ENCODE peak calls at places on chromosomes 7 and 10, in five cellular contexts. Y, P, K, R and A are unnamed samples.

GRCh38 chr7:79778786-79779382 is 325.4 kb upstream of the MAGI2 start:
- DNase-seq in Y (peak), P (no peak), K (no peak), R (peak), A (no peak)

GRCh38 chr7:38833329-38833728 is 75.7 kb downstream of the VPS41 start:
- DNase-seq in Y (no peak), P (no peak), K (no peak), R (peak), A (no peak)

GRCh38 chr7:115136796-115137443 is 215.0 kb downstream of the MDFIC start:
- DNase-seq in Y (peak), P (no peak), K (no peak), R (no peak), A (no peak)

GRCh38 chr7:32047075-32047474 is 23.1 kb downstream of the PDE1C start:
- DNase-seq in Y (no peak), P (no peak), K (no peak), R (no peak), A (no peak)

GRCh38 chr7:99296471-99296870 is 23.8 kb downstream of the MYH16 start:
- DNase-seq in Y (no peak), P (no peak), K (no peak), R (no peak), A (no peak)

GRCh38 chr7:98217623-98218582 is 6.7 kb downstream of the BHLHA15 start:
- DNase-seq in Y (no peak), P (peak), K (no peak), R (no peak), A (peak)

GRCh38 chr7:26451997-26452396 is 160.3 kb downstream of the SNX10 start:
- DNase-seq in Y (no peak), P (no peak), K (no peak), R (no peak), A (peak)

GRCh38 chr7:23332881-23333612 is 33.9 kb downstream of the MALSU1 start:
- DNase-seq in Y (no peak), P (no peak), K (peak), R (peak), A (no peak)

GRCh38 chr10:65017523-65017922 is 1496.3 kb downstream of the REEP3 start:
- DNase-seq in Y (no peak), P (no peak), K (no peak), R (no peak), A (no peak)

GRCh38 chr10:74738985-74739567 is 87.3 kb upstream of the KAT6B start:
- DNase-seq in Y (no peak), P (no peak), K (peak), R (peak), A (no peak)

GRCh38 chr10:59708816-59709471 is 706 bp downstream of the SLC16A9 start:
- DNase-seq in Y (peak), P (no peak), K (peak), R (peak), A (peak)

GRCh38 chr10:132305654-132306340 is 2.0 kb downstream of the STK32C start:
- DNase-seq in Y (no peak), P (no peak), K (no peak), R (no peak), A (no peak)

GRCh38 chr7:138245682-138246081 is 169.4 kb downstream of the AKR1D1 start:
- DNase-seq in Y (no peak), P (no peak), K (no peak), R (no peak), A (no peak)

GRCh38 chr7:2495402-2496309 is 19.5 kb upstream of the GRIFIN start:
- DNase-seq in Y (no peak), P (no peak), K (no peak), R (no peak), A (no peak)

GRCh38 chr10:121378402-121378801 is 219.8 kb downstream of the FGFR2 start:
- DNase-seq in Y (no peak), P (no peak), K (no peak), R (no peak), A (no peak)

GRCh38 chr7:5143935-5144903 is 45.8 kb upstream of the WIPI2 start:
- DNase-seq in Y (no peak), P (peak), K (no peak), R (peak), A (peak)

GRCh38 chr7:79952399-79952798 is 182.2 kb upstream of the GNAI1 start:
- DNase-seq in Y (no peak), P (no peak), K (no peak), R (no peak), A (no peak)

GRCh38 chr10:71836594-71836970 is 14.5 kb downstream of the PSAP start:
- DNase-seq in Y (no peak), P (no peak), K (no peak), R (no peak), A (no peak)